ENCODE peak calls at places on chromosomes 13 and 19, in nine cellular contexts. N, Q, A, T, K, E, L, O and J are unnamed samples.

GRCh38 chr19:43790587-43790986 is 9.8 kb upstream of the KCNN4 start:
- DNase-seq in N (no peak), Q (no peak), A (peak), T (no peak), K (no peak), E (no peak), L (no peak), O (no peak), J (no peak)

GRCh38 chr19:52660981-52661380 is 22.8 kb upstream of the ZNF83 start:
- DNase-seq in N (no peak), Q (no peak), A (no peak), T (no peak), K (no peak), E (no peak), L (peak), O (no peak), J (no peak)

GRCh38 chr19:17985037-17985818 is 18.3 kb downstream of the KCNN1 start:
- DNase-seq in N (no peak), Q (no peak), A (no peak), T (no peak), K (no peak), E (no peak), L (no peak), O (no peak), J (no peak)

GRCh38 chr13:29948246-29948645 is 97.8 kb upstream of the UBL3 start:
- DNase-seq in N (no peak), Q (no peak), A (no peak), T (no peak), K (no peak), E (no peak), L (peak), O (no peak), J (no peak)

GRCh38 chr13:73585236-73585635 is 526.4 kb downstream of the KLF5 start:
- DNase-seq in N (no peak), Q (no peak), A (no peak), T (no peak), K (no peak), E (no peak), L (no peak), O (no peak), J (no peak)

GRCh38 chr13:33454844-33455256 is 169.3 kb upstream of the STARD13 start:
- DNase-seq in N (no peak), Q (no peak), A (no peak), T (no peak), K (no peak), E (peak), L (peak), O (no peak), J (no peak)

GRCh38 chr13:44698076-44698475 is 121.9 kb upstream of the TSC22D1 start:
- DNase-seq in N (no peak), Q (no peak), A (no peak), T (no peak), K (peak), E (no peak), L (no peak), O (no peak), J (no peak)

GRCh38 chr13:53499551-53499950 is 470.9 kb downstream of the OLFM4 start:
- DNase-seq in N (no peak), Q (no peak), A (no peak), T (no peak), K (no peak), E (no peak), L (no peak), O (no peak), J (no peak)

GRCh38 chr13:64441740-64442139 is 2788.4 kb downstream of the PCDH9 start:
- DNase-seq in N (no peak), Q (no peak), A (no peak), T (no peak), K (no peak), E (no peak), L (no peak), O (no peak), J (no peak)

GRCh38 chr13:75299913-75300862 is 181.8 kb downstream of the TBC1D4 start:
- DNase-seq in N (no peak), Q (no peak), A (no peak), T (no peak), K (no peak), E (peak), L (peak), O (no peak), J (no peak)

GRCh38 chr19:16376241-16376640 is 51.6 kb downstream of the KLF2 start:
- DNase-seq in N (no peak), Q (no peak), A (no peak), T (no peak), K (no peak), E (no peak), L (no peak), O (no peak), J (no peak)

GRCh38 chr19:8046569-8047165 is 5.9 kb upstream of the CCL25 start:
- DNase-seq in N (no peak), Q (no peak), A (no peak), T (no peak), K (no peak), E (no peak), L (no peak), O (no peak), J (no peak)

GRCh38 chr19:8109455-8109854 is 39.9 kb downstream of the FBN3 start:
- DNase-seq in N (no peak), Q (no peak), A (no peak), T (no peak), K (no peak), E (no peak), L (no peak), O (no peak), J (no peak)

GRCh38 chr19:41612483-41612882 is 14.4 kb downstream of the CEACAM4 start:
- DNase-seq in N (no peak), Q (no peak), A (no peak), T (peak), K (no peak), E (no peak), L (no peak), O (no peak), J (no peak)

GRCh38 chr13:33690321-33690720 is 127.6 kb upstream of the RFC3 start:
- DNase-seq in N (no peak), Q (no peak), A (no peak), T (no peak), K (no peak), E (no peak), L (no peak), O (no peak), J (no peak)

GRCh38 chr13:99031725-99032298 is 53.9 kb upstream of the DOCK9 start:
- DNase-seq in N (no peak), Q (no peak), A (no peak), T (no peak), K (no peak), E (no peak), L (no peak), O (no peak), J (no peak)

GRCh38 chr13:26074706-26075105 is 22.9 kb upstream of the SHISA2 start:
- DNase-seq in N (no peak), Q (no peak), A (no peak), T (no peak), K (no peak), E (peak), L (peak), O (no peak), J (no peak)

GRCh38 chr19:12943437-12944044 is 2.1 kb upstream of the RAD23A start:
- DNase-seq in N (no peak), Q (no peak), A (no peak), T (no peak), K (no peak), E (no peak), L (no peak), O (peak), J (no peak)
- H3K4me3 ChIP-seq in N (no peak), Q (no peak), A (no peak), T (no peak), K (no peak), E (no peak), L (no peak), O (no peak), J (no peak)

GRCh38 chr13:32039056-32039455 is 7.5 kb downstream of the FRY start:
- DNase-seq in N (no peak), Q (no peak), A (no peak), T (no peak), K (no peak), E (no peak), L (peak), O (no peak), J (no peak)

GRCh38 chr13:32039488-32040013 is 8.0 kb downstream of the FRY start:
- DNase-seq in N (no peak), Q (no peak), A (no peak), T (no peak), K (no peak), E (no peak), L (peak), O (no peak), J (no peak)

GRCh38 chr13:32041429-32041828 is 9.9 kb downstream of the FRY start:
- DNase-seq in N (no peak), Q (no peak), A (no peak), T (no peak), K (no peak), E (no peak), L (no peak), O (no peak), J (no peak)

GRCh38 chr13:32040689-32041088 is 9.1 kb downstream of the FRY start:
- DNase-seq in N (no peak), Q (no peak), A (no peak), T (no peak), K (no peak), E (no peak), L (peak), O (no peak), J (no peak)

GRCh38 chr13:32040052-32040642 is 8.6 kb downstream of the FRY start:
- DNase-seq in N (no peak), Q (no peak), A (no peak), T (no peak), K (no peak), E (no peak), L (no peak), O (no peak), J (no peak)
- H3K27ac ChIP-seq in N (no peak), Q (no peak), A (no peak), T (no peak), K (no peak), E (no peak), L (peak), O (no peak), J (no peak)

GRCh38 chr19:1015061-1015781 is 5.7 kb downstream of the TMEM259 start:
- DNase-seq in N (no peak), Q (no peak), A (no peak), T (no peak), K (no peak), E (no peak), L (no peak), O (no peak), J (no peak)
- H3K4me3 ChIP-seq in N (no peak), Q (peak), A (no peak), T (no peak), K (no peak), E (no peak), L (no peak), O (no peak), J (no peak)

GRCh38 chr19:10744848-10745293 is 27.0 kb downstream of the DNM2 start:
- DNase-seq in N (no peak), Q (no peak), A (no peak), T (no peak), K (no peak), E (no peak), L (no peak), O (no peak), J (no peak)
- H3K27ac ChIP-seq in N (peak), Q (peak), A (no peak), T (peak), K (peak), E (peak), L (no peak), O (no peak), J (peak)

GRCh38 chr13:84080748-84081530 is 198.7 kb upstream of the SLITRK1 start:
- DNase-seq in N (no peak), Q (no peak), A (no peak), T (no peak), K (no peak), E (no peak), L (no peak), O (no peak), J (no peak)

GRCh38 chr13:84088996-84089395 is 206.7 kb upstream of the SLITRK1 start:
- DNase-seq in N (no peak), Q (no peak), A (no peak), T (no peak), K (no peak), E (no peak), L (no peak), O (no peak), J (no peak)

GRCh38 chr13:84086847-84087162 is 204.5 kb upstream of the SLITRK1 start:
- DNase-seq in N (no peak), Q (no peak), A (no peak), T (no peak), K (no peak), E (no peak), L (no peak), O (no peak), J (no peak)
- H3K4me3 ChIP-seq in N (no peak), Q (no peak), A (no peak), T (peak), K (peak), E (peak), L (no peak), O (no peak), J (no peak)

DNA sequence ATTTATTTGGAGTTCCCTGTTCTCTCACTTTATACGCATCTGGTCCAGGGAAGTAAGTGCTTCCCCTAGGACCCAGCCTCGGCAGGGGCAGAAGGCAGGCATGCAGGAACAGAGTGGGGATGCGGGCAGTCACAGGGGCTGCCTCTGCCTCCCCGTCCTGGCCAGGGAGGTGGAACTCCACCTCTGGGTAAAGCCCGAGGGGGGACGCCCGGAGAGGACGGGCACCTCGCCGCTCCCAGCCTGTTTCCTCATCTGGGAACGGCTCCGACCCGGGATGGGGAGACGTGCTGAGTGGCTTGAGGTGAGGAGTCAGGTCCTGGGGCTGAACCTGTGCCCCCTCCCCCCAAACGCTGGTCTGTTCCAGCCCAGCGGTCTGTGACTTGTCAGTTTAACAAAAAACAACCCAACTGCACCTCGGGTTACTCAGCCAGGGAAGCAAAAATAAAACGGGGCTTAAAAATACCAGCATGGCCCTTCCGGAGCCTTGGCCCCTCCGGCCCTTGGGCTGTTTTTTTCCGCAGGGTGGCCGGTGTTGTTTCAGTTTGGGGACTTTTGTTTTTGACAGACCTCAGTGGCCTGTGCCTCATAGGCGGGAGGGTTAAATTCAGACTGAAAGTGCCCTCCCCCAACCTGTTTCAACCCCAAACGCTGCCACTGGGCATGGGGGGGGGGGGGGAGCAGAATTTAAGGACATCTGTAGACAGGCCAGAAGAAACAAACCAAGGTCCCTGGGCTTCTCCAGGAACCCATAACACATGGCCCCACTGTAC is 4.1 kb downstream of the TCF3 start:
- DNase-seq in N (no peak), Q (no peak), A (no peak), T (no peak), K (no peak), E (no peak), L (no peak), O (no peak), J (no peak)
- H3K27ac ChIP-seq in N (no peak), Q (no peak), A (no peak), T (no peak), K (no peak), E (no peak), L (no peak), O (no peak), J (no peak)

DNA sequence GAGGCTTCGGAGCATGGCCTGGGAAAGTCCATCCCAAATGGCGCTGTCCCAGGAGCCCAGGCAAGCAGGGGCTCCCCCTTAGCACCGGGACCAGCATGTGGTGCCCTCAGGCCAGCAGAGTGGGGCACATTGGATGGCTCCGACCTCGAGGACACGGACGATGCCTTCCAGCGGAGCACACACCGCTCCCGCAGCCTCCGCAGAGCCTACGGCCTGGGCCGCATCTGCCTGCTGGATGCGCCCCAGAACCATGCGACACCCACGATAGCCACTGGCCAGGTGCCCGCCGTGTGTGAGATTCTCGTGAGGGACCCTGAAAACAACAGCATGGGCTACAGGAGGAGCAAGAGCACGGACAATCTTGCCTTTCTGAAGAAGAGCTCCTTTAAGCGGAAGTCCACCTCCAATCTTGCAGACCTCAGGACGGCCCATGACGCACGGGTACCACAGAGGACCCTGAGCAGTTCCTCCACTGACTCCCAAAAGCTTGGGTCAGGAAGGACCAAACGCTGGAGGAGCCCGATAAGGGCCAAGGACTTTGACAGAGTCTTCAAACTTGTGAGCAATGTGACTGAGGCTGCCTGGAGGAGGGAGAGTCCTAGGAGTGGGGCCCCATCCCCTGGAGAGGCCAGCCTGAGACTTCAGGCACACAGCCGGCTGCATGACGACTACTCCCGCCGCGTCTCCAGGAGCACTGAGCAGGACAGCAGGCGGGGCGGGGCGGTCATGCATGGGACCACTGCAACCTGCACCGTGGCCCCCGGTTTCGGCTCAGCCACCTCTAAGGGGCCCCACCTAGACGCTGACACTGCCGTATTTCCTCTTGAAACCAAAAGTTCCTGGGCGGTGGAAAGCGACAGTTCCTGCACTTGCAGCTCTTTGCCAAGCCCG is 63.1 kb downstream of the SPATA13 start:
- DNase-seq in N (no peak), Q (no peak), A (no peak), T (no peak), K (no peak), E (no peak), L (no peak), O (no peak), J (no peak)
- H3K4me3 ChIP-seq in N (no peak), Q (no peak), A (no peak), T (peak), K (peak), E (no peak), L (no peak), O (no peak), J (no peak)